ENCODE peak calls at places on chromosome 14, in five cellular contexts. C is lower leg skin, Q is IMR-90, B is kidney, L is thyroid gland. P is an unnamed sample.

GRCh38 chr14:89428556-89429196 is 11.6 kb upstream of the FOXN3 start:
- DNase-seq in C (peak; percentile 62), Q (peak; percentile 22), B (no peak), L (peak; percentile 14), P (no peak)

GRCh38 chr14:99511421-99512109 is 30.4 kb downstream of the CCNK start:
- DNase-seq in C (no peak), Q (peak; percentile 67), B (peak; percentile 56), L (no peak), P (no peak)

GRCh38 chr14:94474581-94475031 is 1.4 kb downstream of the SERPINA9 start:
- DNase-seq in C (no peak), Q (peak; percentile 25), B (no peak), L (no peak), P (no peak)

GRCh38 chr14:23559921-23560520 is 4.0 kb downstream of the THTPA start:
- DNase-seq in C (no peak), Q (no peak), B (no peak), L (no peak), P (no peak)

GRCh38 chr14:101543814-101544213 is 17.5 kb upstream of the DIO3 start:
- DNase-seq in C (no peak), Q (no peak), B (no peak), L (no peak), P (no peak)

GRCh38 chr14:73097421-73097820 is 38.9 kb upstream of the PSEN1 start:
- DNase-seq in C (no peak), Q (peak; percentile 5), B (no peak), L (no peak), P (no peak)

GRCh38 chr14:97634786-97635185 is 837.6 kb downstream of the VRK1 start:
- DNase-seq in C (no peak), Q (no peak), B (no peak), L (no peak), P (peak; percentile 66)

GRCh38 chr14:61780125-61780524 is 17.9 kb downstream of the SNAPC1 start:
- DNase-seq in C (no peak), Q (no peak), B (no peak), L (no peak), P (peak; percentile 57)

GRCh38 chr14:71319646-71320045 is 412.4 kb downstream of the PCNX1 start:
- DNase-seq in C (peak; percentile 18), Q (peak; percentile 36), B (no peak), L (no peak), P (peak; percentile 55)

GRCh38 chr14:74414380-74414779 is 11.6 kb downstream of the SYNDIG1L start:
- DNase-seq in C (no peak), Q (no peak), B (peak; percentile 27), L (no peak), P (no peak)

GRCh38 chr14:89212386-89213235 is 204.4 kb downstream of the FOXN3 start:
- DNase-seq in C (no peak), Q (no peak), B (no peak), L (no peak), P (no peak)

GRCh38 chr14:100771121-100771800 is 44.6 kb downstream of the DLK1 start:
- DNase-seq in C (no peak), Q (no peak), B (no peak), L (no peak), P (no peak)

GRCh38 chr14:99569725-99570541 is 34.1 kb downstream of the CCDC85C start:
- DNase-seq in C (no peak), Q (no peak), B (no peak), L (peak; percentile 38), P (no peak)

GRCh38 chr14:96903444-96904023 is 106.4 kb downstream of the VRK1 start:
- DNase-seq in C (no peak), Q (no peak), B (no peak), L (no peak), P (no peak)

GRCh38 chr14:55949708-55950107 is 168.5 kb upstream of the PELI2 start:
- DNase-seq in C (no peak), Q (no peak), B (no peak), L (no peak), P (no peak)

GRCh38 chr14:24113801-24114535 is 609 bp upstream of the DCAF11 start:
- DNase-seq in C (peak; percentile 87), Q (peak; percentile 87), B (peak; percentile 97), L (peak; percentile 90), P (peak; percentile 95)

GRCh38 chr14:73238262-73238852 is 1.1 kb downstream of the PAPLN start:
- DNase-seq in C (no peak), Q (peak; percentile 73), B (peak; percentile 73), L (no peak), P (no peak)

GRCh38 chr14:103204852-103205540 is 81.7 kb downstream of the TNFAIP2 start:
- DNase-seq in C (no peak), Q (peak; percentile 28), B (no peak), L (no peak), P (no peak)

GRCh38 chr14:24372701-24373416 is 4.9 kb downstream of the NFATC4 start:
- DNase-seq in C (no peak), Q (no peak), B (peak; percentile 88), L (no peak), P (no peak)

GRCh38 chr14:49982082-49982481 is 89.2 kb downstream of the ARF6 start:
- DNase-seq in C (no peak), Q (peak; percentile 34), B (no peak), L (peak; percentile 81), P (no peak)

GRCh38 chr14:83826838-83827237 is 1703.1 kb upstream of the FLRT2 start:
- DNase-seq in C (no peak), Q (peak; percentile 76), B (no peak), L (no peak), P (no peak)

GRCh38 chr14:21066882-21067502 is 3.1 kb upstream of the ARHGEF40 start:
- DNase-seq in C (no peak), Q (no peak), B (no peak), L (no peak), P (no peak)

GRCh38 chr14:76953196-76953945 is 75.1 kb downstream of the IRF2BPL start:
- DNase-seq in C (peak; percentile 68), Q (peak; percentile 68), B (peak; percentile 94), L (peak; percentile 87), P (peak; percentile 57)

GRCh38 chr14:74508844-74509428 is 15.4 kb downstream of the ISCA2 start:
- DNase-seq in C (no peak), Q (no peak), B (peak; percentile 61), L (no peak), P (no peak)

GRCh38 chr14:79836577-79836976 is 374.7 kb downstream of the DIO2 start:
- DNase-seq in C (no peak), Q (peak; percentile 66), B (no peak), L (no peak), P (no peak)

GRCh38 chr14:79834856-79835255 is 376.4 kb downstream of the DIO2 start:
- DNase-seq in C (no peak), Q (no peak), B (no peak), L (no peak), P (no peak)

DNA sequence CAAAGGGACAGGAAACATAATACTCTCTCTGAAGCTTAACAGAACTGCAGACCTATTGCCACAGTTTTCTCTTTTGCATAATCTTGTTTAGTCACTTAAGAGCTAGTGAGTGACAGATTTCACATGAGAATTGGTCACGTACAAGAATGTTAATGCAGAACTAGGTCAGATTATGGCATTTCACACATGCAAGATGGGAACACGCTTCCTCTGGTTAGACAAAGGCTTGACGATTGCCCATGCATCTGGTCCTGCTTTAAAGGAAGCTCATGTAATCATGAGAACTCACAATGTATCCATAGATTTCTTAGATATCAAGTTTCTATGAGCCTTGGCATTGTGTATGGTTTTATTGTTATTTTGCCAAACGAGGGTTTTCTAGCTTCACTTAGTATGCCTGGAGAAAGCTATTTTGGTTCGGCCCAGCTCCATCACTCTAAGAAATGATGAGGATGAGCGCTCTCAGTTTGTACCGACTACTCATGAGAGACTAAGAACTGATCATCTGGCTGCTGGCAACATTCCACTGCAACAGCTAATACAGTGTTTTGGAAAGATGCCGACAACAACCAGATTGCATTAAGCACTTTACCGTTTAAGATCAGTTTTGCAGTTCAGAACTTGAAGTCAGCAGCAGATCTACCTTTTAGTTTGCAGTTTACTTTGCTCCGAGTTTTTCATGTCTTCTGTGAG is 380.0 kb downstream of the DIO2 start:
- DNase-seq in C (no peak), Q (peak; percentile 86), B (no peak), L (no peak), P (peak; percentile 0)
- H3K4me3 ChIP-seq in C (no peak overlapping the region), Q (no peak overlapping the region), B (no peak overlapping the region), L (no peak overlapping the region), P (no peak overlapping the region)

GRCh38 chr14:63210812-63211211 is 6.6 kb downstream of the RHOJ start:
- DNase-seq in C (no peak), Q (no peak), B (no peak), L (no peak), P (no peak)

GRCh38 chr14:63209160-63209559 is 4.9 kb downstream of the RHOJ start:
- DNase-seq in C (no peak), Q (peak; percentile 15), B (no peak), L (no peak), P (no peak)

GRCh38 chr14:63214417-63215196 is 10.4 kb downstream of the RHOJ start:
- DNase-seq in C (no peak), Q (no peak), B (no peak), L (no peak), P (no peak)

GRCh38 chr14:63212776-63213500 is 8.7 kb downstream of the RHOJ start:
- DNase-seq in C (no peak), Q (no peak), B (no peak), L (no peak), P (no peak)

DNA sequence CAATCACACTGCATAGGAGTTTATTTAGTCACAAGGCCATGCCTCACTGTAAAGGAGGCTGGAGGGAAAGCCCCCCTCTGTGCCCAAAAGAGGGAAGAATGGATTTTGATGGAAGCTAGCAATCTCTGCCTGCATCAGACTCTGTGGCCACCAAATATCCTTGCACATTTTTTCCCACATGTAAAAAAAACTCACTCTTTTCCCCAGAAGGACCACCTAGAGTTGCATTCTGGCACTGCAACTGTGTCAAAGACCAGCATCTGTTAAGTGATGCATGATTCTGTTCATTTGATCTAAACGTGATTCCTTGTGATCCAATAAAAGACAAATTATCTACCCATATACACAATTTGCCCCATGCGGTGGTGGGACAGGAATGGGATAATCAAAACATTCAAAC is 8.0 kb downstream of the RHOJ start:
- DNase-seq in C (no peak), Q (no peak), B (no peak), L (no peak), P (no peak)
- TF ChIP-seq CTCF in C (no peak), Q (peak; percentile 7), B (no peak), L (no peak), P (no peak)

GRCh38 chr14:54197369-54197768 is 199.4 kb upstream of the CDKN3 start:
- DNase-seq in C (no peak), Q (no peak), B (no peak), L (no peak), P (no peak)
- H3K4me3 ChIP-seq in C (no peak overlapping the region), Q (no peak overlapping the region), B (no peak overlapping the region), L (no peak overlapping the region), P (no peak overlapping the region)

DNA sequence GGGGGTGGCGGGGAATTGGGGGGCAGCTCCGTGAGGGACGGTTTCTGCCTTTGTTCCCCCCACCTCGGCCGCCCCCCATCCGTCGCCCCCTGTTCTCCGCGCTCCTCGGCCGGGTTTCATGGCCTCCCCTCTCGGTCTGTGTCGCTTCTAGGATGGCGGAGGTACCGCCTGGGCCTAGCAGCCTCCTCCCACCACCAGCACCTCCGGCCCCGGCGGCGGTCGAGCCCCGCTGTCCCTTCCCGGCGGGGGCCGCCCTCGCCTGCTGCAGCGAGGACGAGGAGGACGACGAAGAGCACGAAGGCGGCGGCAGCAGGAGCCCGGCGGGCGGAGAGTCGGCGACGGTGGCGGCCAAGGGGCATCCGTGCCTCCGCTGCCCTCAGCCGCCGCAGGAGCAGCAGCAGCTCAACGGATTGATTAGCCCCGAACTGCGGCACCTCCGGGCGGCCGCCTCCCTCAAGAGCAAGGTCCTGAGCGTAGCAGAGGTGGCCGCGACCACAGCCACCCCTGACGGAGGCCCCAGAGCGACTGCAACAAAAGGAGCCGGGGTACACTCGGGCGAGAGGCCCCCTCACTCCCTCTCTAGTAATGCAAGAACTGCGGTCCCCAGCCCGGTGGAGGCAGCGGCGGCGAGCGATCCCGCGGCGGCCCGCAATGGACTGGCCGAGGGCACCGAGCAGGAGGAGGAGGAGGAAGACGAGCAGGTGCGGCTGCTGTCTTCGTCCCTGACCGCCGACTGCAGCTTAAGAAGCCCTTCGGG is 598 bp downstream of the NAA30 start:
- DNase-seq in C (peak; percentile 16), Q (peak; percentile 14), B (peak; percentile 83), L (peak; percentile 40), P (peak; percentile 56)
- TF ChIP-seq CTCF in C (no peak), Q (no peak), B (no peak), L (no peak), P (no peak)